ENCODE peak calls at places on chromosomes 16 and 17, in eight cellular contexts. Q is globus pallidus; R is Caco-2; Z is lower leg skin; K is stimulated activated CD4-positive, alpha-beta T cell treated with anti-CD3 and anti-CD28 coated beads, Interleukin-15, amount 100 ng/mL, for 48 hours; A is KG1; B is EL; E is 8988T. Y is an unnamed sample.

GRCh38 chr17:64281962-64282752 is 19.1 kb upstream of the TEX2 start:
- DNase-seq in Q (peak; percentile 79), R (peak; percentile 53), Z (no peak), K (peak; percentile 35), A (peak; percentile 64), B (peak; percentile 74), E (no peak), Y (peak; percentile 28)

GRCh38 chr17:64020068-64020766 is at the start of gene ICAM2:
- DNase-seq in Q (peak; percentile 27), R (no peak), Z (peak; percentile 94), K (peak; percentile 80), A (peak; percentile 79), B (no peak), E (no peak), Y (no peak)

GRCh38 chr16:81366316-81366932 is 51.7 kb downstream of the GAN start:
- DNase-seq in Q (peak; percentile 49), R (no peak), Z (no peak), K (no peak), A (no peak), B (peak; percentile 55), E (no peak), Y (no peak)

GRCh38 chr17:32917842-32918241 is 10.1 kb upstream of the TMEM98 start:
- DNase-seq in Q (no peak), R (no peak), Z (no peak), K (no peak), A (no peak), B (no peak), E (no peak), Y (no peak)

GRCh38 chr16:55842369-55843104 is 9.6 kb upstream of the CES1 start:
- DNase-seq in Q (peak; percentile 42), R (no peak), Z (no peak), K (no peak), A (no peak), B (peak; percentile 39), E (peak; percentile 48), Y (no peak)

GRCh38 chr17:80565347-80566053 is 20.9 kb downstream of the RPTOR start:
- DNase-seq in Q (no peak), R (peak; percentile 51), Z (peak; percentile 34), K (no peak), A (no peak), B (no peak), E (no peak), Y (no peak)

GRCh38 chr17:16286009-16286946 is 67.0 kb downstream of the CENPV start:
- DNase-seq in Q (peak; percentile 20), R (peak; percentile 93), Z (peak; percentile 93), K (peak; percentile 73), A (peak; percentile 42), B (peak; percentile 99), E (peak; percentile 69), Y (peak; percentile 86)

GRCh38 chr17:37818689-37819088 is 73.8 kb upstream of the HNF1B start:
- DNase-seq in Q (no peak), R (no peak), Z (no peak), K (no peak), A (no peak), B (peak; percentile 13), E (no peak), Y (no peak)

GRCh38 chr17:19003966-19004600 is 481 bp downstream of the FAM83G start:
- DNase-seq in Q (no peak), R (peak; percentile 62), Z (no peak), K (no peak), A (no peak), B (peak; percentile 71), E (peak; percentile 74), Y (no peak)

GRCh38 chr16:58732545-58733247 is 1.4 kb downstream of the GOT2 start:
- DNase-seq in Q (no peak), R (no peak), Z (no peak), K (no peak), A (no peak), B (peak; percentile 40), E (no peak), Y (no peak)

GRCh38 chr16:67204076-67204475 is 5.1 kb downstream of the ELMO3 start:
- DNase-seq in Q (no peak), R (no peak), Z (no peak), K (no peak), A (no peak), B (no peak), E (no peak), Y (no peak)

GRCh38 chr17:5592382-5592781 is 8.1 kb upstream of the NLRP1 start:
- DNase-seq in Q (peak; percentile 72), R (no peak), Z (no peak), K (no peak), A (peak; percentile 1), B (peak; percentile 49), E (no peak), Y (no peak)

GRCh38 chr16:82684246-82684645 is 57.5 kb downstream of the CDH13 start:
- DNase-seq in Q (no peak), R (no peak), Z (no peak), K (no peak), A (no peak), B (peak; percentile 36), E (no peak), Y (no peak)

GRCh38 chr17:65268832-65269231 is 131.7 kb downstream of the RGS9 start:
- DNase-seq in Q (no peak), R (no peak), Z (no peak), K (no peak), A (no peak), B (peak; percentile 55), E (no peak), Y (no peak)

GRCh38 chr16:81699596-81699995 is 79.5 kb upstream of the PLCG2 start:
- DNase-seq in Q (no peak), R (no peak), Z (no peak), K (no peak), A (no peak), B (no peak), E (no peak), Y (no peak)

GRCh38 chr16:69267633-69268032 is 43.5 kb upstream of the VPS4A start:
- DNase-seq in Q (no peak), R (no peak), Z (no peak), K (no peak), A (no peak), B (no peak), E (no peak), Y (no peak)

GRCh38 chr17:1484586-1485310 is 7.7 kb downstream of the MYO1C start:
- DNase-seq in Q (no peak), R (peak; percentile 85), Z (peak; percentile 93), K (no peak), A (no peak), B (peak; percentile 60), E (no peak), Y (no peak)

GRCh38 chr16:67034478-67034877 is 5.5 kb downstream of the CBFB start:
- DNase-seq in Q (no peak), R (no peak), Z (no peak), K (no peak), A (no peak), B (peak; percentile 61), E (no peak), Y (no peak)

GRCh38 chr17:79930077-79930785 is 91.0 kb upstream of the CBX4 start:
- DNase-seq in Q (no peak), R (no peak), Z (no peak), K (no peak), A (no peak), B (no peak), E (no peak), Y (no peak)

GRCh38 chr16:30472328-30472942 is at the start of gene ITGAL:
- DNase-seq in Q (peak; percentile 48), R (no peak), Z (no peak), K (peak; percentile 82), A (peak; percentile 70), B (no peak), E (no peak), Y (peak; percentile 70)

GRCh38 chr16:75576384-75576811 is 10.2 kb downstream of the GABARAPL2 start:
- DNase-seq in Q (no peak), R (no peak), Z (peak; percentile 58), K (no peak), A (no peak), B (no peak), E (no peak), Y (no peak)

GRCh38 chr17:79002291-79002690 is 7.3 kb downstream of the CANT1 start:
- DNase-seq in Q (no peak), R (peak; percentile 19), Z (peak; percentile 64), K (no peak), A (no peak), B (no peak), E (no peak), Y (no peak)

GRCh38 chr16:85982563-85982939 is 83.6 kb downstream of the IRF8 start:
- DNase-seq in Q (peak; percentile 38), R (no peak), Z (no peak), K (no peak), A (no peak), B (no peak), E (no peak), Y (peak; percentile 74)

GRCh38 chr17:64406321-64407200 is 15.9 kb upstream of the PECAM1 start:
- DNase-seq in Q (no peak), R (no peak), Z (peak; percentile 58), K (no peak), A (no peak), B (no peak), E (no peak), Y (no peak)

GRCh38 chr17:77322534-77323412 is 182.0 kb downstream of the SEC14L1 start:
- DNase-seq in Q (no peak), R (peak; percentile 87), Z (peak; percentile 96), K (no peak), A (no peak), B (peak; percentile 99), E (peak; percentile 53), Y (no peak)

GRCh38 chr17:21129023-21129681 is 2.4 kb downstream of the DHRS7B start:
- DNase-seq in Q (peak; percentile 22), R (no peak), Z (no peak), K (no peak), A (no peak), B (peak; percentile 50), E (peak; percentile 14), Y (no peak)

GRCh38 chr16:27961296-27961620 is 102.3 kb downstream of the GSG1L start:
- DNase-seq in Q (no peak), R (no peak), Z (no peak), K (no peak), A (no peak), B (no peak), E (no peak), Y (no peak)

GRCh38 chr17:81832608-81833159 is 407 bp downstream of the MCRIP1 start:
- DNase-seq in Q (no peak), R (no peak), Z (no peak), K (peak; percentile 37), A (no peak), B (no peak), E (no peak), Y (no peak)

GRCh38 chr16:19894586-19894985 is 9.9 kb upstream of the GPRC5B start:
- DNase-seq in Q (no peak), R (no peak), Z (no peak), K (no peak), A (no peak), B (no peak), E (no peak), Y (no peak)

GRCh38 chr17:13599168-13599577 is 2.6 kb downstream of the HS3ST3A1 start:
- DNase-seq in Q (no peak), R (no peak), Z (no peak), K (no peak), A (no peak), B (no peak), E (no peak), Y (no peak)

GRCh38 chr16:31455601-31456314 is 3.5 kb upstream of the ARMC5 start:
- DNase-seq in Q (no peak), R (no peak), Z (no peak), K (no peak), A (no peak), B (no peak), E (no peak), Y (no peak)

GRCh38 chr17:64198711-64199110 is 64.3 kb downstream of the TEX2 start:
- DNase-seq in Q (no peak), R (no peak), Z (no peak), K (no peak), A (no peak), B (no peak), E (no peak), Y (no peak)

GRCh38 chr16:90057738-90058173 is 19.4 kb downstream of the PRDM7 start:
- DNase-seq in Q (no peak), R (peak; percentile 75), Z (no peak), K (peak; percentile 24), A (no peak), B (peak; percentile 89), E (no peak), Y (no peak)

GRCh38 chr17:46944931-46945330 is 22.0 kb downstream of the GOSR2 start:
- DNase-seq in Q (no peak), R (peak; percentile 51), Z (no peak), K (no peak), A (no peak), B (no peak), E (no peak), Y (no peak)

Y was measured in SIG-M5.